ENCODE peak calls at places on chromosomes 1 and 21, in seven cellular contexts. C, Q, N, Y, U, M and W are unnamed samples.

GRCh38 chr1:214764502-214764901 is 161.5 kb downstream of the CENPF start:
- DNase-seq in C (no peak), Q (no peak), Y (no peak), M (no peak), N (no peak), U (no peak), W (no peak)

GRCh38 chr1:182784556-182785171 is 4.9 kb upstream of the NPL start:
- DNase-seq in M (no peak), C (peak), Q (peak), N (no peak), U (peak), Y (no peak), W (peak)

GRCh38 chr1:111746614-111746999 is 7.4 kb upstream of the INKA2 start:
- DNase-seq in C (no peak), N (no peak), Q (no peak), Y (no peak), U (no peak), M (no peak), W (no peak)

GRCh38 chr1:11653101-11653601 is 1.1 kb downstream of the FBXO2 start:
- DNase-seq in Q (peak), C (no peak), U (no peak), N (no peak), M (no peak), Y (no peak), W (no peak)

GRCh38 chr1:28173151-28173979 is 3.1 kb downstream of the PTAFR start:
- DNase-seq in C (no peak), Q (no peak), Y (no peak), N (no peak), M (no peak), U (peak), W (no peak)

GRCh38 chr1:12411747-12412146 is 181.9 kb downstream of the VPS13D start:
- DNase-seq in N (no peak), Q (no peak), M (no peak), Y (no peak), C (no peak), U (no peak), W (no peak)

GRCh38 chr21:45539796-45540600 is 2.2 kb downstream of the SLC19A1 start:
- DNase-seq in Y (no peak), C (no peak), Q (no peak), M (no peak), U (no peak), N (peak), W (no peak)

GRCh38 chr1:174036204-174036603 is 14.0 kb upstream of the RC3H1 start:
- DNase-seq in Q (no peak), M (no peak), C (no peak), Y (no peak), U (no peak), N (no peak), W (no peak)

GRCh38 chr21:23952269-23952668 is 1655.0 kb downstream of the MRPL39 start:
- DNase-seq in Y (no peak), N (no peak), C (no peak), M (no peak), U (no peak), Q (no peak), W (no peak)

GRCh38 chr1:187476671-187477070 is 647.9 kb downstream of the PLA2G4A start:
- DNase-seq in M (no peak), N (no peak), Q (no peak), Y (no peak), U (no peak), C (no peak), W (no peak)

GRCh38 chr1:5707566-5708178 is 284.6 kb downstream of the NPHP4 start:
- DNase-seq in M (no peak), Y (no peak), Q (no peak), U (no peak), N (no peak), C (no peak), W (no peak)

GRCh38 chr1:21869620-21870121 is 57.6 kb downstream of the LDLRAD2 start:
- DNase-seq in M (no peak), U (peak), C (no peak), Y (peak), N (no peak), Q (peak), W (no peak)

GRCh38 chr1:30661311-30661710 is 62.1 kb downstream of the MATN1 start:
- DNase-seq in C (no peak), U (no peak), Q (no peak), Y (no peak), N (no peak), M (no peak), W (no peak)

GRCh38 chr1:26972390-26972789 is 12.1 kb upstream of the KDF1 start:
- DNase-seq in Y (no peak), N (no peak), C (no peak), Q (peak), U (no peak), M (no peak), W (no peak)

GRCh38 chr1:42282024-42282579 is 52.9 kb downstream of the FOXJ3 start:
- DNase-seq in Y (no peak), M (no peak), C (no peak), Q (no peak), U (no peak), N (no peak), W (no peak)

GRCh38 chr1:2587071-2587859 is 688 bp downstream of the PRXL2B start:
- DNase-seq in N (no peak), C (no peak), Q (peak), Y (peak), U (no peak), M (no peak), W (no peak)

GRCh38 chr1:201542166-201543045 is 3.5 kb downstream of the NAV1 start:
- DNase-seq in Q (peak), Y (no peak), U (no peak), M (no peak), N (no peak), C (no peak), W (no peak)

GRCh38 chr1:200488375-200489165 is 78.7 kb upstream of the ZNF281 start:
- DNase-seq in M (no peak), Y (peak), U (peak), C (peak), N (no peak), Q (peak), W (peak)